ENCODE peak calls at places on chromosomes 13 and 19, in four cellular contexts. O is kidney glomerular epithelial cell, C is neural progenitor cell, V is GM20000. E is an unnamed sample.

GRCh38 chr13:78786399-78786879 is 127.5 kb upstream of the OBI1 start:
- DNase-seq in C (no peak), O (no peak), V (no peak), E (no peak)

GRCh38 chr19:5772416-5772815 is 12.1 kb downstream of the PRR22 start:
- DNase-seq in V (no peak), O (no peak), C (no peak), E (no peak)

GRCh38 chr19:10086032-10086903 is at the start of gene SHFL:
- DNase-seq in O (peak; percentile 5), V (peak; percentile 98), C (peak; percentile 77), E (peak; percentile 96)

GRCh38 chr19:9165256-9165655 is 13.5 kb upstream of the OR7D2 start:
- DNase-seq in C (no peak), V (no peak), O (no peak), E (no peak)

GRCh38 chr19:3061214-3062161 is 807 bp downstream of the TLE5 start:
- DNase-seq in V (peak; percentile 92), C (no peak), O (no peak), E (peak; percentile 81)

GRCh38 chr19:44050740-44051653 is 839 bp upstream of the ZNF223 start:
- DNase-seq in C (no peak), V (no peak), O (no peak), E (no peak)

GRCh38 chr13:79648191-79648590 is 167.2 kb downstream of the NDFIP2 start:
- DNase-seq in O (no peak), V (no peak), C (no peak), E (no peak)

GRCh38 chr19:15404780-15405211 is 14.0 kb downstream of the AKAP8L start:
- DNase-seq in V (no peak), O (peak; percentile 80), C (no peak), E (no peak)

GRCh38 chr13:27171244-27171829 is at the start of gene USP12:
- DNase-seq in C (no peak), V (peak; percentile 65), O (no peak), E (peak; percentile 37)

E was measured in GM10248.